ENCODE peak calls at places on chromosomes 16 and 17, in four cellular contexts. One of them, this sample, is unnamed.

GRCh38 chr17:50636145-50636803 is 1.6 kb downstream of the ABCC3 start:
- DNase-seq in dorsolateral prefrontal cortex: no peak
- DNase-seq in heart right ventricle: no peak
- DNase-seq in A549: no peak
- DNase-seq in this sample: no peak

GRCh38 chr17:44719444-44719843 is 11.0 kb downstream of the DBF4B start:
- DNase-seq in dorsolateral prefrontal cortex: no peak
- DNase-seq in heart right ventricle: no peak
- DNase-seq in A549: no peak
- DNase-seq in this sample: no peak

GRCh38 chr17:607341-608060 is 107.1 kb downstream of the VPS53 start:
- DNase-seq in dorsolateral prefrontal cortex: no peak
- DNase-seq in heart right ventricle: no peak
- DNase-seq in A549: no peak
- DNase-seq in this sample: no peak

GRCh38 chr17:38613981-38614779 is 8.4 kb upstream of the SRCIN1 start:
- DNase-seq in dorsolateral prefrontal cortex: peak
- DNase-seq in heart right ventricle: no peak
- DNase-seq in A549: no peak
- DNase-seq in this sample: no peak

GRCh38 chr17:7439462-7440112 is at the start of gene FGF11:
- DNase-seq in dorsolateral prefrontal cortex: no peak
- DNase-seq in heart right ventricle: no peak
- DNase-seq in A549: no peak
- DNase-seq in this sample: no peak

GRCh38 chr16:75341934-75342811 is 90.7 kb upstream of the BCAR1 start:
- DNase-seq in dorsolateral prefrontal cortex: no peak
- DNase-seq in heart right ventricle: no peak
- DNase-seq in A549: no peak
- DNase-seq in this sample: no peak

GRCh38 chr16:88197481-88198456 is 185.0 kb upstream of the ZNF469 start:
- DNase-seq in dorsolateral prefrontal cortex: no peak
- DNase-seq in heart right ventricle: no peak
- DNase-seq in A549: no peak
- DNase-seq in this sample: no peak

GRCh38 chr16:19745286-19746018 is 27.4 kb downstream of the IQCK start:
- DNase-seq in dorsolateral prefrontal cortex: no peak
- DNase-seq in heart right ventricle: no peak
- DNase-seq in A549: no peak
- DNase-seq in this sample: no peak

GRCh38 chr16:50548659-50549560 is 714 bp downstream of the NKD1 start:
- DNase-seq in dorsolateral prefrontal cortex: no peak
- DNase-seq in heart right ventricle: no peak
- DNase-seq in A549: peak
- DNase-seq in this sample: no peak

GRCh38 chr17:65028537-65028843 is 28.1 kb downstream of the GNA13 start:
- DNase-seq in dorsolateral prefrontal cortex: no peak
- DNase-seq in heart right ventricle: no peak
- DNase-seq in A549: no peak
- DNase-seq in this sample: no peak

GRCh38 chr16:85812031-85812807 is 12.7 kb downstream of the COX4I1 start:
- DNase-seq in dorsolateral prefrontal cortex: no peak
- DNase-seq in heart right ventricle: no peak
- DNase-seq in A549: no peak
- DNase-seq in this sample: no peak

GRCh38 chr16:7513429-7513828 is 180.8 kb downstream of the RBFOX1 start:
- DNase-seq in dorsolateral prefrontal cortex: no peak
- DNase-seq in heart right ventricle: no peak
- DNase-seq in A549: no peak
- DNase-seq in this sample: no peak
- TF ChIP-seq CTCF in dorsolateral prefrontal cortex: peak
- TF ChIP-seq CTCF in heart right ventricle: peak
- TF ChIP-seq CTCF in A549: no peak
- TF ChIP-seq CTCF in this sample: no peak

DNA sequence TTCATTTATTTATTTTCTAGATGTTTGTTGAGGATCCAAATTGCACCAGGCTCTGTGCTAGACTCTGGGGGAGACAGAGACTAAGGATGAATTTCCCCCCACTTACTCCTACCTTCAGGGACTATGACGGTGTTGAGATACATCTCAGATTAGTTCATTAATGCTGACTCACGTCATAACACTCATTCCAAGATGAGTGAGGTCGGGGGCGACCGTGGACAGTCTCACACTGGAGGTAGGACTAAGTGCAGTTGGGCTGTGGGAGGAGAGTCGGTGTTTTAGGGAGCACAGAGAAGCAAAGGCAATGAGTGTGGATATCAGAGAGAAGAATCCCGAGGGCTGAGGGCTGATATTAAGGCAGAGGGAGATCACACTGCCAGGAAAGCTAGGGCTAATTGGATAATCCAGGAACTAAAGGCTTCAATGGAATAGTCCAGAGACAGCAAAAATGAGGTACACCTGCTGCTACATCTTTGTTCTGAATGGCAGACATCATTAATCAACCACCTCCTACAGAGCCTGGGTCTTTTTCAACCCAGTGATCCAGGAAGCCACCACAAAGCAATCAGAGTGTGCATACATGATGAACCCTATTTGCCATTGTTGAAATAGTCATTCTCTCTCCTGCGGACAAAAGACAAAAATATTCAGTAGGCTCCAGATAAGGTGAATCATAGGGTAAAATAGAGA is 38.6 kb upstream of the CACNG4 start:
- DNase-seq in dorsolateral prefrontal cortex: no peak
- DNase-seq in heart right ventricle: no peak
- DNase-seq in A549: no peak
- DNase-seq in this sample: no peak
- TF ChIP-seq CTCF in dorsolateral prefrontal cortex: no peak
- TF ChIP-seq CTCF in heart right ventricle: no peak
- TF ChIP-seq CTCF in A549: no peak
- TF ChIP-seq CTCF in this sample: no peak

GRCh38 chr17:67157732-67158639 is 87.0 kb downstream of the HELZ start:
- DNase-seq in dorsolateral prefrontal cortex: no peak
- DNase-seq in heart right ventricle: no peak
- DNase-seq in A549: peak
- DNase-seq in this sample: peak
- TF ChIP-seq CTCF in dorsolateral prefrontal cortex: peak
- TF ChIP-seq CTCF in heart right ventricle: peak
- TF ChIP-seq CTCF in A549: peak
- TF ChIP-seq CTCF in this sample: peak

DNA sequence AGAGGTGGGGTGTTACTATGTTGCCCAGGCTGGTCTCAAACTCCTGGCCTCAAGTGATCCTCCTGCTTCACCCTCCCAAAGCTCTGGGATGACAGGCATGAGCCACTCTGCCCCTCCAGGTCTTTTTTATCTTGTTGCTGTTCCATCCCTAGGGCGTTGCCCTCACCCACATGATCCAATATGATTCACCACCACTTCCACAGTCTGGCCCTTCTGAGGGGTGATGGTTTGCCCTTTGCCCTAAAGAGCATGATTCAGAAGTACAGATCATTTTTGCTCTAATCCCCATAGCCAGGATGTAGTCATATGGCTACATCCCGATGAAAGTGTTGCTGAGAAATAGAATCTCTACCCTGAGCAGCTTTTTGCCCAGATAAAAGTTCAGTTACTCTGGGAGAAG is 18.8 kb downstream of the STX4 start:
- DNase-seq in dorsolateral prefrontal cortex: no peak
- DNase-seq in heart right ventricle: no peak
- DNase-seq in A549: peak
- DNase-seq in this sample: peak
- TF ChIP-seq CTCF in dorsolateral prefrontal cortex: no peak
- TF ChIP-seq CTCF in heart right ventricle: no peak
- TF ChIP-seq CTCF in A549: no peak
- TF ChIP-seq CTCF in this sample: no peak

GRCh38 chr16:66274335-66275110 is 92.0 kb upstream of the CDH5 start:
- DNase-seq in dorsolateral prefrontal cortex: peak
- DNase-seq in heart right ventricle: no peak
- DNase-seq in A549: peak
- DNase-seq in this sample: peak
- TF ChIP-seq CTCF in dorsolateral prefrontal cortex: peak
- TF ChIP-seq CTCF in heart right ventricle: peak
- TF ChIP-seq CTCF in A549: peak
- TF ChIP-seq CTCF in this sample: peak

DNA sequence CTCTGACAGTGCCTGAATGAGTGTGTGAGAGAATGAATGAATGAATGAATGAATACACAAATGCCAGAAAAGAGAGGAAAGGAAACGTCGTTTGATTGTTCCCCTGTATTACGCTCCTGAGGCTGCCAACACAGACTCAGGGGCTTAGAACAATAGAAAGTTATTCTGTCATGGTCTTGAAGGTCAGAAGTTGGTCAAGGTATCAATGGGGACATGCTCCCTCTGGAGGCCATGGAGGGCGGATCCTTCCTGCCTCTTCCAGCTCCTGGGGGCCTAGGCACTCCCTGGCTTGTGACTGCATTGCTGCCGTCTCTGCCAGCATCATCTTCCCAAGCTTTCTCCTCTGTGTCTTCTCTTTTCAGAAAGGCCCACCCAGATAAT is 1.5 kb upstream of the SLC38A8 start:
- DNase-seq in dorsolateral prefrontal cortex: no peak
- DNase-seq in heart right ventricle: no peak
- DNase-seq in A549: peak
- DNase-seq in this sample: peak
- TF ChIP-seq CTCF in dorsolateral prefrontal cortex: no peak
- TF ChIP-seq CTCF in heart right ventricle: peak
- TF ChIP-seq CTCF in A549: peak
- TF ChIP-seq CTCF in this sample: peak

DNA sequence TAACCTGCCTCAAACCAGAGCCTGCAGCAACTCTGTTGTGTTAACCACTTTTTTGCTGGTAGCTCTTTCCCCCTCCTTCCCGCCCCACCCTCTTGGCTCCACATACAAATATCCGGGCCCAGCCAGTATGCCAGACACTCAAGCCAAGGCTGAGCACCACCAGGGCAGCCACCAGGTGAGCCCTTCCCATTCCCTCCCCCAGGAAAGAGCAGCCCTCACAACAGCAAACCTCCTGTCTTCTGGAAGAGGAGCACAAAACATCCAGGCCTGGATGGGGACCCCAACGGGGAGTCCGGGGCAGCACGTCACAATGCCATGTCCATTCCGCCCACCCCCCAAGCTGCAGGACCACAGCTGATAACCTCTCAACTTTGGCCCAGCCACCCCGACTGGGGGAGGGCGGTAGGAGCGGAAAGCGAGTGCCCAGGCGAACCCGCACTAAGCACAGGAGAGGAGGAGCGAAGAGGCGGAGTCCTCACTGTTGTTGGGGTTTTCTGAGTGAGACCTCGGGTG is 757 bp downstream of the ORMDL3 start:
- DNase-seq in dorsolateral prefrontal cortex: no peak
- DNase-seq in heart right ventricle: no peak
- DNase-seq in A549: peak
- DNase-seq in this sample: peak
- TF ChIP-seq CTCF in dorsolateral prefrontal cortex: no peak
- TF ChIP-seq CTCF in heart right ventricle: no peak
- TF ChIP-seq CTCF in A549: no peak
- TF ChIP-seq CTCF in this sample: no peak

GRCh38 chr17:62987136-62987535 is 21.1 kb downstream of the TANC2 start:
- DNase-seq in dorsolateral prefrontal cortex: no peak
- DNase-seq in heart right ventricle: no peak
- DNase-seq in A549: no peak
- DNase-seq in this sample: no peak
- TF ChIP-seq CTCF in dorsolateral prefrontal cortex: no peak
- TF ChIP-seq CTCF in heart right ventricle: no peak
- TF ChIP-seq CTCF in A549: peak
- TF ChIP-seq CTCF in this sample: peak

This sample was measured in cardiac muscle cell.